ENCODE peak calls at places on chromosome 19, in ten cellular contexts. P is NB4, J is ovary, U is body of pancreas, V is heart left ventricle, I is transverse colon, O is tibial nerve, G is Peyer's patch, D is endothelial cell of umbilical vein, Q is GM12892. N is an unnamed sample.

GRCh38 chr19:57280913-57281425 is 684 bp downstream of the ZNF460 start:
- DNase-seq in U (no peak), D (no peak), O (no peak), J (no peak), V (no peak), I (no peak), P (peak), G (peak), Q (no peak), N (peak)

GRCh38 chr19:40721936-40722661 is 5.2 kb downstream of the ITPKC start:
- DNase-seq in O (no peak), P (no peak), U (peak), G (no peak), Q (no peak), V (no peak), I (no peak), J (no peak), D (peak), N (no peak)

GRCh38 chr19:56477429-56478338 is 539 bp upstream of the ZNF667 start:
- DNase-seq in O (peak), D (peak), I (peak), V (peak), J (peak), P (no peak), Q (no peak), U (peak), G (peak), N (peak)

GRCh38 chr19:52140077-52140710 is 456 bp upstream of the ZNF616 start:
- DNase-seq in I (no peak), G (no peak), Q (no peak), P (no peak), U (peak), O (no peak), D (no peak), V (no peak), J (no peak), N (no peak)

GRCh38 chr19:38683393-38684077 is 36.1 kb downstream of the ACTN4 start:
- DNase-seq in D (peak), U (peak), Q (no peak), O (no peak), G (peak), V (peak), I (peak), P (peak), J (peak), N (peak)

GRCh38 chr19:37218592-37218935 is 550 bp downstream of the ZNF383 start:
- DNase-seq in O (no peak), I (no peak), P (peak), V (no peak), J (no peak), Q (no peak), G (no peak), D (no peak), U (no peak), N (no peak)

GRCh38 chr19:15280915-15281683 is 48.9 kb upstream of the EPHX3 start:
- DNase-seq in I (peak), V (peak), U (peak), O (peak), Q (no peak), J (peak), P (no peak), G (peak), D (peak), N (peak)

GRCh38 chr19:18629166-18630088 is 7.4 kb upstream of the KLHL26 start:
- DNase-seq in J (no peak), G (no peak), U (peak), Q (no peak), I (no peak), D (no peak), V (no peak), O (peak), P (no peak), N (no peak)

GRCh38 chr19:45954132-45954531 is 19.5 kb downstream of the NOVA2 start:
- DNase-seq in G (no peak), V (no peak), D (no peak), I (no peak), U (no peak), O (no peak), P (no peak), Q (no peak), J (no peak), N (no peak)

GRCh38 chr19:35157431-35157830 is 2.9 kb downstream of the FXYD5 start:
- DNase-seq in O (no peak), P (no peak), Q (no peak), D (no peak), V (no peak), U (no peak), J (no peak), G (no peak), I (no peak), N (no peak)

GRCh38 chr19:9757544-9758501 is 10.7 kb downstream of the ZNF846 start:
- DNase-seq in V (no peak), G (no peak), P (no peak), D (no peak), Q (no peak), I (no peak), J (no peak), O (no peak), U (no peak), N (no peak)

GRCh38 chr19:57689750-57690149 is 8.0 kb downstream of the ZNF551 start:
- DNase-seq in D (no peak), I (no peak), J (no peak), V (no peak), U (no peak), G (no peak), O (no peak), P (no peak), Q (no peak), N (no peak)

GRCh38 chr19:16030964-16031871 is 45.1 kb upstream of the TPM4 start:
- DNase-seq in V (no peak), O (no peak), P (no peak), I (no peak), D (no peak), G (no peak), Q (no peak), U (no peak), J (no peak), N (no peak)

GRCh38 chr19:9431475-9431874 is 3.9 kb downstream of the ZNF266 start:
- DNase-seq in D (no peak), V (peak), U (peak), G (no peak), J (no peak), Q (no peak), P (peak), I (no peak), O (no peak), N (peak)

GRCh38 chr19:35484637-35485036 is 5.6 kb downstream of the KRTDAP start:
- DNase-seq in V (no peak), U (no peak), Q (peak), J (no peak), G (peak), I (no peak), D (no peak), P (peak), O (no peak), N (no peak)

GRCh38 chr19:15507068-15508034 is 974 bp upstream of the CYP4F22 start:
- DNase-seq in G (no peak), V (no peak), O (no peak), D (no peak), I (no peak), P (no peak), U (no peak), J (no peak), Q (no peak), N (no peak)

GRCh38 chr19:46412983-46413261 is 442 bp downstream of the CCDC8 start:
- DNase-seq in P (no peak), D (no peak), Q (no peak), J (no peak), G (no peak), V (no peak), I (no peak), O (no peak), U (no peak), N (no peak)

GRCh38 chr19:17528610-17529009 is 17.2 kb downstream of the PGLS start:
- DNase-seq in I (no peak), D (no peak), Q (no peak), G (no peak), P (no peak), J (no peak), V (no peak), O (no peak), U (no peak), N (no peak)

GRCh38 chr19:29622191-29623070 is 16.3 kb downstream of the POP4 start:
- DNase-seq in O (no peak), G (no peak), D (no peak), P (no peak), Q (no peak), V (no peak), I (peak), J (no peak), U (no peak), N (no peak)

GRCh38 chr19:17055636-17056035 is 19.6 kb downstream of the HAUS8 start:
- DNase-seq in J (no peak), U (no peak), I (no peak), D (no peak), G (no peak), O (no peak), V (no peak), P (no peak), Q (no peak), N (no peak)

GRCh38 chr19:42048992-42049391 is 21.0 kb downstream of the GRIK5 start:
- DNase-seq in I (peak), O (no peak), V (no peak), Q (no peak), J (no peak), P (peak), D (no peak), G (no peak), U (no peak), N (no peak)

GRCh38 chr19:46019270-46019669 is 3.6 kb downstream of the PGLYRP1 start:
- DNase-seq in G (no peak), J (no peak), Q (no peak), O (no peak), U (no peak), V (no peak), P (no peak), D (no peak), I (no peak), N (no peak)

GRCh38 chr19:51138549-51138979 is 3.5 kb upstream of the SIGLEC7 start:
- DNase-seq in I (peak), V (peak), G (no peak), J (no peak), O (no peak), Q (no peak), P (peak), D (no peak), U (peak), N (no peak)

GRCh38 chr19:42255766-42256750 is 1.1 kb upstream of the ERF start:
- DNase-seq in G (no peak), I (no peak), D (peak), V (peak), O (no peak), J (peak), U (peak), Q (no peak), P (peak), N (no peak)

GRCh38 chr19:13827656-13828055 is 32.4 kb downstream of the ZSWIM4 start:
- DNase-seq in P (no peak), D (no peak), J (no peak), Q (no peak), I (no peak), V (no peak), U (no peak), O (no peak), G (no peak), N (no peak)

GRCh38 chr19:13831560-13832056 is 36.4 kb downstream of the ZSWIM4 start:
- DNase-seq in J (no peak), U (no peak), I (no peak), Q (no peak), O (no peak), V (no peak), G (no peak), P (no peak), D (no peak), N (no peak)

GRCh38 chr19:13833330-13834265 is 38.4 kb downstream of the ZSWIM4 start:
- DNase-seq in Q (peak), U (peak), G (peak), V (peak), P (peak), D (peak), I (peak), O (peak), J (peak), N (peak)

GRCh38 chr19:13832096-13832495 is 36.9 kb downstream of the ZSWIM4 start:
- DNase-seq in D (no peak), O (no peak), V (no peak), P (no peak), J (no peak), U (no peak), Q (no peak), G (no peak), I (no peak), N (no peak)

GRCh38 chr19:13830761-13831481 is 35.7 kb downstream of the ZSWIM4 start:
- DNase-seq in D (no peak), Q (no peak), G (no peak), O (no peak), I (no peak), J (no peak), U (no peak), V (no peak), P (peak), N (no peak)
- TF ChIP-seq POLR2A in D (no peak), Q (no peak), G (no peak), O (no peak), I (no peak), J (no peak), U (no peak), V (no peak), P (no peak), N (no peak)

GRCh38 chr19:47587295-47587694 is 14.3 kb upstream of the ZNF541 start:
- DNase-seq in G (no peak), I (no peak), D (no peak), J (no peak), O (no peak), U (no peak), P (no peak), V (no peak), Q (no peak), N (no peak)
- TF ChIP-seq POLR2A in G (no peak), I (no peak), D (no peak), J (no peak), O (no peak), U (no peak), P (no peak), V (no peak), Q (no peak), N (no peak)

DNA sequence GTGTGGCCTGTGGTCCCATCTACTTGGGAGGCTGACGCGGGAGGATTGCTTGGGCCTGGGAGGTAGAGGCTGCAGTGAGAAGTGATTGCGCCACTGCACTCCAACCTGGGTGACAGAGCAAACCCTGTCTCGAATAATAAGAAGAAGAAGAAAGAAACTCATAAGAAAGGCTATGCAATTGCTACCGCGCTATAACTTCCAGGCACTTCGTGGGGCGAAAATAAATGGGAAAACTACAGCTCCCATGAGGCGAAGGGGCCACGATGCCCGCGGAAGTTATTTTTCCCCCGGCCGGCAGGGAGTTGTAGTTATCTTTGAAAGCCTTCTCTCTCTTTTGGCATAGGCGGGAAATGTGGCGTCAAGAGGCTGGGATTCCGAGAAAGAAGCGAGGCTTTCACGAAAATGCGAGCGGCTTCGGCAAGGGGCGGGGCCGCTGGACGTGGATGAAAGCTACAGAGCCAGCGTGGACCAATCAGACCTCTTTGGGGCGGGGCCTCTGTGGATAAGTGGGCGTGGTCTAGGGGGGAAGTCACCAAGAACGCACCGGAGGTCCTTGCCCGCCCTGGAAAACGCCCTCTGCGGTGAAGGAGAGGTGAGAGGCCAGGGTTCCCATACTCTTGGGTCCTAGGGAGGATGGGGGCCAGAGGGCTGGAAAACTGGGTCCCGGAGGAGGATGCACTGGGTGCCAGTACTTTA is at the start of gene NUCB1:
- DNase-seq in I (peak), G (peak), P (peak), Q (peak), J (peak), U (peak), O (peak), V (peak), D (peak), N (peak)
- TF ChIP-seq POLR2A in I (peak), G (peak), P (peak), Q (no peak), J (peak), U (no peak), O (peak), V (no peak), D (peak), N (peak)

GRCh38 chr19:1651061-1651547 is 1.3 kb downstream of the TCF3 start:
- DNase-seq in G (peak), U (no peak), I (peak), V (no peak), J (no peak), D (peak), Q (no peak), P (peak), O (no peak), N (peak)

GRCh38 chr19:1652471-1653299 is at the start of gene TCF3:
- DNase-seq in Q (peak), D (peak), P (peak), G (peak), O (peak), V (peak), J (peak), I (peak), U (peak), N (peak)

GRCh38 chr19:1653300-1653628 is 849 bp upstream of the TCF3 start:
- DNase-seq in Q (no peak), V (no peak), G (no peak), D (no peak), P (no peak), O (peak), J (no peak), I (no peak), U (no peak), N (no peak)

GRCh38 chr19:1650627-1651009 is 1.8 kb downstream of the TCF3 start:
- DNase-seq in D (peak), V (no peak), P (peak), J (no peak), Q (no peak), O (no peak), G (peak), U (no peak), I (no peak), N (peak)

GRCh38 chr19:1651548-1652394 is 644 bp downstream of the TCF3 start:
- DNase-seq in D (peak), O (no peak), J (peak), P (peak), V (peak), Q (no peak), G (peak), U (peak), I (peak), N (peak)
- TF ChIP-seq POLR2A in D (peak), O (no peak), J (no peak), P (no peak), V (no peak), Q (no peak), G (no peak), U (no peak), I (no peak), N (peak)

DNA sequence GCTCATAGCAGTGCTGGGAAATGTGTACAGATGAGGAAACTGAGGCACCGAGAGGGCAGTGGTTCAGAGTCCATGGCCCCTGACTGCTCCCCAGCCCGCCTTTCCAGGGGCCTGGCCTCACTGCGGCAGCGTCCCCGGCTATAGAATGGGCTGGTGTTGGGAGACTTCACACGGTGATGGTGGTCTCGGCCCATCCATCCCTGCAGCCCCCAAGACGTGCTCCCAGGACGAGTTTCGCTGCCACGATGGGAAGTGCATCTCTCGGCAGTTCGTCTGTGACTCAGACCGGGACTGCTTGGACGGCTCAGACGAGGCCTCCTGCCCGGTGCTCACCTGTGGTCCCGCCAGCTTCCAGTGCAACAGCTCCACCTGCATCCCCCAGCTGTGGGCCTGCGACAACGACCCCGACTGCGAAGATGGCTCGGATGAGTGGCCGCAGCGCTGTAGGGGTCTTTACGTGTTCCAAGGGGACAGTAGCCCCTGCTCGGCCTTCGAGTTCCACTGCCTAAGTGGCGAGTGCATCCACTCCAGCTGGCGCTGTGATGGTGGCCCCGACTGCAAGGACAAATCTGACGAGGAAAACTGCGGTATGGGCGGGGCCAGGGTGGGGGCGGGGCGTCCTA is 15.9 kb downstream of the LDLR start:
- DNase-seq in Q (no peak), P (no peak), O (no peak), J (no peak), G (no peak), U (no peak), V (no peak), I (no peak), D (no peak), N (no peak)
- TF ChIP-seq POLR2A in Q (peak), P (no peak), O (no peak), J (no peak), G (no peak), U (no peak), V (no peak), I (no peak), D (no peak), N (peak)

N was measured in erythroblast.